ENCODE peak calls at places on chromosome 9, in eight cellular contexts. B, W, J, V, M, C, P and Y are unnamed samples.

GRCh38 chr9:129320575-129321311 is 142.7 kb upstream of the IER5L start:
- DNase-seq in B (peak), W (peak), J (no peak), V (peak), M (peak), C (peak), P (peak), Y (no peak)

GRCh38 chr9:34252670-34253459 is 74.0 kb downstream of the UBAP1 start:
- DNase-seq in B (peak), W (peak), J (no peak), V (peak), M (peak), C (peak), P (peak), Y (no peak)

GRCh38 chr9:82582693-82583092 is 480.2 kb downstream of the RASEF start:
- DNase-seq in B (no peak), W (no peak), J (no peak), V (no peak), M (no peak), C (no peak), P (no peak), Y (no peak)

GRCh38 chr9:80792721-80793120 is 896.6 kb downstream of the TLE1 start:
- DNase-seq in B (no peak), W (no peak), J (no peak), V (no peak), M (no peak), C (no peak), P (no peak), Y (no peak)

GRCh38 chr9:105978336-105978735 is 284.0 kb downstream of the TMEM38B start:
- DNase-seq in B (no peak), W (no peak), J (no peak), V (no peak), M (no peak), C (no peak), P (no peak), Y (no peak)

GRCh38 chr9:116592926-116593325 is 94.2 kb upstream of the TRIM32 start:
- DNase-seq in B (no peak), W (no peak), J (no peak), V (no peak), M (no peak), C (no peak), P (no peak), Y (no peak)

GRCh38 chr9:77800924-77801551 is 152.9 kb upstream of the GNA14 start:
- DNase-seq in B (no peak), W (no peak), J (peak), V (no peak), M (no peak), C (no peak), P (no peak), Y (no peak)

GRCh38 chr9:73155968-73156592 is 4.4 kb downstream of the ANXA1 start:
- DNase-seq in B (no peak), W (no peak), J (no peak), V (no peak), M (no peak), C (no peak), P (no peak), Y (no peak)

GRCh38 chr9:84404095-84404686 is 63.6 kb upstream of the SLC28A3 start:
- DNase-seq in B (peak), W (peak), J (no peak), V (peak), M (peak), C (peak), P (no peak), Y (no peak)

GRCh38 chr9:33458444-33458843 is 11.1 kb upstream of the AQP3 start:
- DNase-seq in B (no peak), W (peak), J (peak), V (peak), M (no peak), C (no peak), P (no peak), Y (peak)

GRCh38 chr9:101235105-101235866 is 149.5 kb downstream of the BAAT start:
- DNase-seq in B (peak), W (no peak), J (peak), V (peak), M (no peak), C (peak), P (no peak), Y (no peak)

GRCh38 chr9:134335095-134335489 is 8.8 kb downstream of the RXRA start:
- DNase-seq in B (no peak), W (no peak), J (peak), V (no peak), M (peak), C (no peak), P (no peak), Y (peak)

GRCh38 chr9:1057910-1058309 is 7.8 kb downstream of the DMRT2 start:
- DNase-seq in B (no peak), W (no peak), J (no peak), V (no peak), M (no peak), C (no peak), P (no peak), Y (no peak)

GRCh38 chr9:98726735-98727134 is 18.0 kb upstream of the GABBR2 start:
- DNase-seq in B (no peak), W (no peak), J (no peak), V (no peak), M (peak), C (no peak), P (peak), Y (no peak)

GRCh38 chr9:121783523-121784507 is 132.4 kb downstream of the DAB2IP start:
- DNase-seq in B (no peak), W (peak), J (no peak), V (no peak), M (no peak), C (no peak), P (no peak), Y (no peak)

GRCh38 chr9:36874921-36875320 is 159.1 kb downstream of the PAX5 start:
- DNase-seq in B (no peak), W (no peak), J (peak), V (no peak), M (peak), C (peak), P (no peak), Y (peak)

GRCh38 chr9:127537014-127537413 is 75.1 kb upstream of the STXBP1 start:
- DNase-seq in B (no peak), W (no peak), J (no peak), V (no peak), M (peak), C (no peak), P (no peak), Y (no peak)

GRCh38 chr9:134191455-134192209 is 27.3 kb upstream of the RNU6ATAC start:
- DNase-seq in B (peak), W (peak), J (no peak), V (no peak), M (no peak), C (no peak), P (no peak), Y (no peak)

GRCh38 chr9:105890046-105890822 is 195.9 kb downstream of the TMEM38B start:
- DNase-seq in B (no peak), W (no peak), J (no peak), V (no peak), M (no peak), C (no peak), P (no peak), Y (no peak)

GRCh38 chr9:38621434-38622082 is 1.2 kb upstream of the ANKRD18A start:
- DNase-seq in B (peak), W (peak), J (peak), V (no peak), M (no peak), C (no peak), P (no peak), Y (no peak)

GRCh38 chr9:90107021-90107771 is 502.4 kb downstream of the GADD45G start:
- DNase-seq in B (no peak), W (no peak), J (peak), V (no peak), M (peak), C (no peak), P (no peak), Y (no peak)

GRCh38 chr9:109641079-109641659 is 138.8 kb upstream of the PALM2AKAP2 start:
- DNase-seq in B (no peak), W (no peak), J (no peak), V (no peak), M (no peak), C (no peak), P (no peak), Y (no peak)

GRCh38 chr9:114737118-114737517 is 55.1 kb upstream of the TEX48 start:
- DNase-seq in B (no peak), W (no peak), J (no peak), V (no peak), M (no peak), C (no peak), P (no peak), Y (no peak)

GRCh38 chr9:114776683-114777399 is 29.0 kb downstream of the TNFSF15 start:
- DNase-seq in B (no peak), W (no peak), J (no peak), V (no peak), M (no peak), C (no peak), P (no peak), Y (no peak)

GRCh38 chr9:16626577-16627130 is 243.8 kb downstream of the BNC2 start:
- DNase-seq in B (no peak), W (peak), J (no peak), V (peak), M (peak), C (no peak), P (peak), Y (no peak)

GRCh38 chr9:108290839-108291585 is 564.8 kb downstream of the ACTL7B start:
- DNase-seq in B (no peak), W (no peak), J (no peak), V (no peak), M (no peak), C (no peak), P (no peak), Y (no peak)

GRCh38 chr9:91164724-91165520 is 196.8 kb downstream of the AUH start:
- DNase-seq in B (no peak), W (peak), J (peak), V (peak), M (peak), C (no peak), P (peak), Y (peak)

GRCh38 chr9:5360341-5360740 is 20.7 kb upstream of the RLN1 start:
- DNase-seq in B (no peak), W (no peak), J (no peak), V (no peak), M (no peak), C (no peak), P (no peak), Y (no peak)

GRCh38 chr9:86286278-86286677 is 3.9 kb upstream of the ISCA1 start:
- DNase-seq in B (no peak), W (no peak), J (no peak), V (no peak), M (no peak), C (no peak), P (no peak), Y (no peak)

GRCh38 chr9:1575939-1576338 is 439.2 kb upstream of the SMARCA2 start:
- DNase-seq in B (no peak), W (no peak), J (no peak), V (no peak), M (no peak), C (no peak), P (no peak), Y (no peak)

GRCh38 chr9:77743381-77743780 is 95.3 kb upstream of the GNA14 start:
- DNase-seq in B (no peak), W (no peak), J (no peak), V (no peak), M (no peak), C (no peak), P (no peak), Y (no peak)

GRCh38 chr9:121974421-121974820 is 118.7 kb downstream of the TTLL11 start:
- DNase-seq in B (no peak), W (no peak), J (peak), V (no peak), M (no peak), C (no peak), P (no peak), Y (peak)

GRCh38 chr9:109730228-109730627 is 49.8 kb upstream of the PALM2AKAP2 start:
- DNase-seq in B (no peak), W (no peak), J (peak), V (no peak), M (no peak), C (peak), P (no peak), Y (peak)

GRCh38 chr9:104748359-104749031 is 1.0 kb downstream of the NIPSNAP3A start:
- DNase-seq in B (peak), W (no peak), J (peak), V (peak), M (peak), C (peak), P (no peak), Y (no peak)

GRCh38 chr9:113957778-113958430 is 81.8 kb downstream of the ZNF618 start:
- DNase-seq in B (no peak), W (peak), J (peak), V (peak), M (peak), C (peak), P (no peak), Y (no peak)

GRCh38 chr9:7243838-7244237 is 486.1 kb downstream of the KDM4C start:
- DNase-seq in B (no peak), W (no peak), J (no peak), V (no peak), M (no peak), C (no peak), P (no peak), Y (no peak)

GRCh38 chr9:133151601-133152525 is 11.9 kb downstream of the GBGT1 start:
- DNase-seq in B (no peak), W (no peak), J (no peak), V (no peak), M (peak), C (no peak), P (no peak), Y (no peak)

GRCh38 chr9:133148351-133149129 is 15.2 kb downstream of the GBGT1 start:
- DNase-seq in B (peak), W (peak), J (peak), V (peak), M (peak), C (peak), P (no peak), Y (no peak)

GRCh38 chr9:133147412-133148271 is 16.1 kb downstream of the GBGT1 start:
- DNase-seq in B (peak), W (peak), J (peak), V (peak), M (peak), C (peak), P (peak), Y (no peak)

GRCh38 chr9:133151041-133151440 is 12.7 kb downstream of the GBGT1 start:
- DNase-seq in B (no peak), W (no peak), J (no peak), V (no peak), M (no peak), C (no peak), P (no peak), Y (no peak)

GRCh38 chr9:133149130-133150015 is 14.3 kb downstream of the GBGT1 start:
- DNase-seq in B (peak), W (peak), J (peak), V (peak), M (peak), C (peak), P (peak), Y (peak)
- H3K27ac ChIP-seq in B (peak), W (peak), J (peak), V (peak), M (peak), C (peak), P (peak), Y (peak)

DNA sequence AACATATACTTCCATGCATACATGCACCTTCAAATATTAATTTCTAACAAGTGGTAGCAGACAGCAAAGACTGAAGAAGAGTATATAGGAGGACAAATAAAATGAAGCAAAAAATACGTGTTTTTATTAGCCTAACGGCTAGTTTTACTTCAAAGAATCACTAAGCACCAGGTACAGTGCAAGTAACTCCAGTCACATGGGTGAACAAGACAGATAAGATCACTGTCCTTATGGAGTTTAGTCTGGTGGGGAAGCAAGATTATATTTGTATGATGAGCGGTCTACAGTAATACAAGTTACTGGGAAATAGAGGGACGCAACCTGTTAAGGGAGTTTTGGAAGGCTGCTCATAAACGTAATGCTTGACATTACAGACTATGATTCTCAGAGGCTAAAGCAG is 16.0 kb downstream of the FBXW2 start:
- DNase-seq in B (no peak), W (no peak), J (no peak), V (no peak), M (no peak), C (no peak), P (no peak), Y (no peak)
- H3K27ac ChIP-seq in B (no peak), W (no peak), J (no peak), V (no peak), M (no peak), C (no peak), P (no peak), Y (peak)

GRCh38 chr9:92404437-92404836 is at the start of gene OGN:
- DNase-seq in B (no peak), W (no peak), J (no peak), V (no peak), M (no peak), C (peak), P (no peak), Y (no peak)
- H3K27ac ChIP-seq in B (no peak), W (no peak), J (no peak), V (no peak), M (no peak), C (peak), P (peak), Y (no peak)

GRCh38 chr9:137311171-137311970 is 9.3 kb upstream of the NRARP start:
- DNase-seq in B (peak), W (peak), J (peak), V (no peak), M (no peak), C (no peak), P (no peak), Y (peak)

GRCh38 chr9:137311971-137312851 is 10.1 kb upstream of the NRARP start:
- DNase-seq in B (peak), W (peak), J (peak), V (no peak), M (no peak), C (no peak), P (no peak), Y (no peak)

GRCh38 chr9:137308102-137308619 is 6.1 kb upstream of the NRARP start:
- DNase-seq in B (peak), W (peak), J (no peak), V (no peak), M (no peak), C (no peak), P (no peak), Y (no peak)

GRCh38 chr9:137309368-137310189 is 7.5 kb upstream of the NRARP start:
- DNase-seq in B (peak), W (no peak), J (no peak), V (no peak), M (no peak), C (no peak), P (no peak), Y (no peak)

DNA sequence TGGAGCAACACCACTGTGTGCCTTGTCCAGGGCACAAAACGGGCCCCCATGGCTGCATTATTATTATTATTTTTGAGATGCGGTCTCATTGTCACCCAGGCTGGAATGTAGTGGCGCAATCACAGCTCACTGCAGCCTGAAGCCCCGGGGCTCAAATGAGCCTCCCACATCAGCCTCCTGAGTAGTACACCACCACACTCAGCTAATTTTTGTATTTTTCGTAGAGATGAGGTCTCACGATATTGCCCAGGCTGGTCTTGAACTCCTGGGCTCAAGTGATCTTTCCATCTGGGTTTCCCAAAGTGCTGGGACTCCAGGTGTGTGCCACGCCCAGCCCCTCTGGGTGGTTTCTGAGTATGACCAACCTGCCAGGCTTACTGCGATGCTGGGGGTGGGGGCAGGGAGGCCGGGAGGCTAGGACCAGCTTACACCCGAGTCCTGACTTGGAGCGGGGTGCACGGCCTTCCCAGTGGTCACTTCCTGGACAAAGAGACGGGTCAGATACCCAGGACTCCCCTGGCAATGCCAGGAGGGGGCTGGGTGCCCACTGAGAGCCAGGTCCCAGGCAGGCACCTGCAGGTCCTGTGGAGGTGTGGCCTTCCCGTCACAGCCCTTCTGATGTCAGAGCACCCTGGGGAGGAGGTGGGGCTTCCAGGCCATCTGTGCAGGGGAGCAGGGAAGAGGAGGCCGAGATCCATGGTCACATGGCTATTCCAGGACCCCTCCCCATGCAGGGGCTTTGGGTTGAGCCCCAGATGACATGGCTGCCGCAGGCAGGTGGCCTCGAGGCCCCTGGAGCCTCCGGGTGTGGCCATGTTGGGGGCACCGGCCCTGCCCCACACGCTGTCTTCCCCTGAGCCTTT is 8.3 kb upstream of the NRARP start:
- DNase-seq in B (peak), W (peak), J (peak), V (no peak), M (no peak), C (no peak), P (no peak), Y (no peak)
- H3K27ac ChIP-seq in B (no peak), W (no peak), J (peak), V (no peak), M (no peak), C (no peak), P (no peak), Y (peak)

GRCh38 chr9:119963798-119964372 is 594.6 kb upstream of the BRINP1 start:
- DNase-seq in B (peak), W (peak), J (peak), V (no peak), M (peak), C (peak), P (no peak), Y (peak)
- H3K27ac ChIP-seq in B (peak), W (peak), J (no peak), V (no peak), M (peak), C (no peak), P (peak), Y (no peak)

GRCh38 chr9:131297903-131298302 is 8.4 kb downstream of the PLPP7 start:
- DNase-seq in B (no peak), W (no peak), J (no peak), V (no peak), M (peak), C (no peak), P (no peak), Y (no peak)
- H3K27ac ChIP-seq in B (no peak), W (peak), J (no peak), V (no peak), M (no peak), C (no peak), P (no peak), Y (no peak)

DNA sequence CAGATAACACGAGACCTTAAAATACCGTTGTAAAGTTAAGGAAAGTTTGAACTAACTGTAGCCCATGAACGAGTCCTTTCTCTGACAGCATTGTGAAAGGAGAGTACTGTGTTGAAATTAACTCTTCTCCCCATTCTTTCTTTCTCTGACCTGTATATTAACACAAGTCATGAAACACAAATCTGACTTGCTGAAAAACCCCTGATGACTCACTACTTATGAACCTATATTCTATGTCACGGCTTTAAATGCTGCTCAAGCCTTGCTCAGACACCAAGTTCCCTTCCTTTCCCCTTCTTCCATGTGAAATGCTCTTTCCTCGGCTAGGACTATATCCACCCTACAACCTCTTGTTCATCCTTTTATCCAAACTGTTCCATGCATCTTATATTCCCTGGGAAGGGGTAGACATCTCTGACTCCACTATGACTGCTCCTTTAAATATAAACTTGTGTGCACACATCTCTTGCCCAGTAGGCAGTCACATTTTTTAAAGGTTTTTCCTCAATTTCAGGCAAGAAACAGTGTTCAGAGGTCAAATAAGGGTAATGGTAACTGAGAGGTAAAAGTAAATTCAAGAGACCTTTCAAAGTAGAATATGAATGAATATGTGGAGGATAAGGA is 142.9 kb downstream of the NFIB start:
- DNase-seq in B (no peak), W (no peak), J (peak), V (peak), M (peak), C (peak), P (no peak), Y (no peak)
- H3K27ac ChIP-seq in B (no peak), W (no peak), J (peak), V (peak), M (no peak), C (no peak), P (no peak), Y (peak)

GRCh38 chr9:22107202-22107601 is 98.1 kb upstream of the CDKN2B start:
- DNase-seq in B (no peak), W (no peak), J (peak), V (no peak), M (peak), C (no peak), P (no peak), Y (peak)
- H3K27ac ChIP-seq in B (no peak), W (no peak), J (peak), V (no peak), M (peak), C (no peak), P (no peak), Y (peak)